ENCODE peak calls at places on chromosome 16, in five cellular contexts. N, X, K, P and E are unnamed samples.

GRCh38 chr16:86466695-86467406 is 43.5 kb upstream of the FOXF1 start:
- DNase-seq in K (no peak), X (no peak), N (peak; percentile 94), P (no peak), E (no peak)

GRCh38 chr16:82072313-82072712 is 37.3 kb downstream of the HSD17B2 start:
- DNase-seq in N (no peak), P (no peak), X (no peak), K (no peak), E (no peak)

GRCh38 chr16:84390131-84390785 is 21.9 kb downstream of the ATP2C2 start:
- DNase-seq in X (no peak), K (no peak), N (no peak), P (no peak), E (no peak)

GRCh38 chr16:74226361-74226979 is 70.1 kb upstream of the PSMD7 start:
- DNase-seq in N (no peak), K (no peak), X (no peak), P (peak; percentile 57), E (peak; percentile 62)

GRCh38 chr16:47460301-47460754 is 535 bp downstream of the ITFG1 start:
- DNase-seq in N (peak; percentile 25), K (no peak), P (no peak), X (no peak), E (no peak)

GRCh38 chr16:56041556-56042140 is 149.6 kb upstream of the GNAO1 start:
- DNase-seq in X (peak; percentile 40), P (peak; percentile 2), N (no peak), K (no peak), E (peak; percentile 10)

GRCh38 chr16:28607116-28607623 is 2.7 kb downstream of the SULT1A1 start:
- DNase-seq in N (no peak), P (no peak), X (no peak), K (peak; percentile 10), E (no peak)

GRCh38 chr16:84448444-84448843 is 56.0 kb downstream of the MEAK7 start:
- DNase-seq in N (no peak), K (no peak), X (no peak), P (no peak), E (no peak)

GRCh38 chr16:8893426-8893825 is 11.3 kb downstream of the LITAFD start:
- DNase-seq in P (no peak), X (no peak), N (no peak), K (no peak), E (no peak)

GRCh38 chr16:60329110-60329509 is 1595.0 kb upstream of the GOT2 start:
- DNase-seq in N (no peak), P (no peak), K (no peak), X (no peak), E (no peak)

GRCh38 chr16:27242868-27243590 is 25.5 kb downstream of the NSMCE1 start:
- DNase-seq in K (no peak), N (peak; percentile 95), P (peak; percentile 73), X (no peak), E (peak; percentile 94)

GRCh38 chr16:83344014-83344413 is 463.8 kb upstream of the HSBP1 start:
- DNase-seq in P (peak; percentile 85), K (no peak), N (peak; percentile 93), X (no peak), E (no peak)

GRCh38 chr16:75256871-75257343 is 5.5 kb upstream of the BCAR1 start:
- DNase-seq in N (no peak), X (no peak), P (peak; percentile 71), K (peak; percentile 17), E (no peak)

GRCh38 chr16:1740234-1740633 is 31.1 kb downstream of the NME3 start:
- DNase-seq in P (no peak), X (no peak), K (no peak), N (no peak), E (no peak)

GRCh38 chr16:75250809-75251279 is 580 bp downstream of the BCAR1 start:
- DNase-seq in K (no peak), X (no peak), P (peak; percentile 78), N (no peak), E (peak; percentile 34)

GRCh38 chr16:4766875-4767628 is at the start of gene ZNF500:
- DNase-seq in K (peak; percentile 98), P (peak; percentile 98), X (peak; percentile 96), N (peak; percentile 88), E (peak; percentile 97)

GRCh38 chr16:27208081-27208692 is 4.9 kb downstream of the KDM8 start:
- DNase-seq in P (no peak), N (no peak), K (no peak), X (no peak), E (no peak)

GRCh38 chr16:70250748-70251650 is 741 bp downstream of the EXOSC6 start:
- DNase-seq in P (peak; percentile 50), N (peak; percentile 39), X (no peak), K (peak; percentile 68), E (peak; percentile 70)

GRCh38 chr16:1823821-1824220 is 2.8 kb downstream of the HAGH start:
- DNase-seq in X (no peak), K (peak; percentile 93), P (peak; percentile 61), N (peak; percentile 34), E (peak; percentile 64)

GRCh38 chr16:1614226-1615102 is 2.3 kb downstream of the CRAMP1 start:
- DNase-seq in X (no peak), N (no peak), P (peak; percentile 81), K (peak; percentile 38), E (peak; percentile 30)

GRCh38 chr16:79776243-79776884 is 175.8 kb upstream of the MAF start:
- DNase-seq in P (peak; percentile 6), X (no peak), N (peak; percentile 43), K (no peak), E (no peak)

DNA sequence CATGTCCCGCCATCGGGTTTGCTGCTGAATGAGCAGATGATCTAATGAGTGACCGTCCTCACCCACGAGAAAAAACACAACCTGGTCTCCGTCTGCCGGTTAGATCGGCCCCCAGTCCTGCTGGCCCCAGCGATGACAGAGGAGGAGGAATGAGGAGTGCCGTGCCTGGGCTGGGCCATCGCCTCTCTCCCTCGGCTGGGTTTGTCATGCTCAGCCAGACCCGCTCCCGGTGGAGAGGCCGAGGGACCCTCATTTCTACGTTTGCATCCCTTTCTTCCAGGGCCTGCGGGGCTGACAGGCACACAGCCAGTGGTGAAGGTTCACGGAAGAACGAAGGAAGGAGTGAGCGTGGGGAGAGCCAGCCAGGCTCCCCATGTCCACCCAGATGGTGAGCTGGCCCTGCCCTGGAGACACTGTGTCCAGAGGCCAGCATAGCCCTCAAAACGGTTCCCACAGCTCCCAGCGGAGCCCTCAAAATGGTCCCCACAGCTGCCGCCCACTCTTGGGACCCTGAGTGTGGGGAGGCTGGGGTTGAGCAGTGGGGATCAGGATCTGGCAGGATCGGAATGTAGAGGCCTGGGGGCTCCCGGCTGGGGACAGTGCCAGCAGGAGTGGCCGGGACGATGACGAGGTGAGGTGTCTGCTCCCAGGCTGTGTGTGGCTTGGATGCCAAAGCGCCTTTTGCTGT is 23.9 kb downstream of the CBFA2T3 start:
- DNase-seq in X (no peak), K (no peak), P (no peak), N (no peak), E (no peak)
- H3K4me1 ChIP-seq in X (peaks cover 10% of the 10 kb centered on the region), K (no peaks in the 10 kb centered on the region), P (peaks cover 4% of the 10 kb centered on the region), N (no peaks in the 10 kb centered on the region), E (no peaks in the 10 kb centered on the region)

DNA sequence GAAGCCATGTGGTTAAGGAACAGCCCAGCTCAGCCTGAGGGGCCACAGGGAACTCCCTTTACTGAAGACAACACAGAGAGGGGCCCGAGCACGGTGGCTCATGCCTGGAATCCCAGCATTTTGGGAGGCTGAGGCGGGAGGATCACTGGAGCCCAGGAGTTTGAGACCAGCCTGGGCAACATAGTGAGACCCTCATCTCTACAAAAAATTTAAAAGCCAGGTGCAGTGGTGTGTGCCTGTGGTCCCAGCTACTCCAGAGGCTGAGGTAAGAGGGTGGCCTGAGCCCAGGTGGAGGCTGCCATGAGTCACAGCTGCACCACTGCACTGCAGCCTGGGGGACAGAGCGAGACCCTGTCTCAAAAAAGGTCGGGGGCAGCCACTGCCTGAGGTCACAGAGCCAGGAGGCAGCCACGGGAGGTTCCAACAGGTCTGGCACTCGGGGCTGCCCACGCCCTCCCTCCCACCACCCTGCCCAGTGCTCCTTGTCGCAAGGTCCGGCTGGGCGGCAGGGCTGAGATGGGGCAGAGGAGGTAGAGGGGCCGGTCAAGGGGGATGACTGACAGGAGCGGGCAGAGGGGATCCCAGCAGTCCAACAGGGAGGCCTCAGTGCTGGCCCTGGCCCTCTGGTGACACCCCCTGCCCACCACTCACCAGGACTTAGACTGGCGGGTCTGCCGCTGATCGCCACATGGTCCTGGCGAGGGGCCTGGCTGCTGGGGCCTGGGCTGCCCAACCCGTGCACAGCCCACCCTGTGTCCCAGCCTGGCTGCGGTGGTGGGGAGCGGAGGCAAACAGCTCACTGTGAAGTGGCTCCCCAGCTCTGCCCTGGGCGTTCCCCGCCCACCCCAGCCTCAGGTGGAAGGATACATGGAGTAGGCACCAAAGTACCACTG is 3.4 kb downstream of the CYBA start:
- DNase-seq in X (no peak), N (no peak), P (no peak), K (no peak), E (no peak)
- H3K4me3 ChIP-seq in X (no peak overlapping the region), N (no peak overlapping the region), P (no peak overlapping the region), K (no peak overlapping the region), E (no peak overlapping the region)

GRCh38 chr16:73056383-73056782 is 8.5 kb upstream of the ZFHX3 start:
- DNase-seq in X (no peak), K (no peak), P (no peak), N (no peak), E (no peak)
- H3K4me1 ChIP-seq in X (no peaks in the 10 kb centered on the region), K (peaks cover 50% of the 10 kb centered on the region), P (peaks cover 45% of the 10 kb centered on the region), N (peaks cover 62% of the 10 kb centered on the region), E (peaks cover 51% of the 10 kb centered on the region)

GRCh38 chr16:50202926-50203624 is 50.0 kb downstream of the TENT4B start:
- DNase-seq in N (peak; percentile 91), K (peak; percentile 51), X (no peak), P (peak; percentile 93), E (peak; percentile 84)
- H3K4me3 ChIP-seq in N (peak overlapping the region; percentile 39), K (peak overlapping the region; percentile 35), X (no peak overlapping the region), P (peak overlapping the region; percentile 66), E (peak overlapping the region; percentile 8)

DNA sequence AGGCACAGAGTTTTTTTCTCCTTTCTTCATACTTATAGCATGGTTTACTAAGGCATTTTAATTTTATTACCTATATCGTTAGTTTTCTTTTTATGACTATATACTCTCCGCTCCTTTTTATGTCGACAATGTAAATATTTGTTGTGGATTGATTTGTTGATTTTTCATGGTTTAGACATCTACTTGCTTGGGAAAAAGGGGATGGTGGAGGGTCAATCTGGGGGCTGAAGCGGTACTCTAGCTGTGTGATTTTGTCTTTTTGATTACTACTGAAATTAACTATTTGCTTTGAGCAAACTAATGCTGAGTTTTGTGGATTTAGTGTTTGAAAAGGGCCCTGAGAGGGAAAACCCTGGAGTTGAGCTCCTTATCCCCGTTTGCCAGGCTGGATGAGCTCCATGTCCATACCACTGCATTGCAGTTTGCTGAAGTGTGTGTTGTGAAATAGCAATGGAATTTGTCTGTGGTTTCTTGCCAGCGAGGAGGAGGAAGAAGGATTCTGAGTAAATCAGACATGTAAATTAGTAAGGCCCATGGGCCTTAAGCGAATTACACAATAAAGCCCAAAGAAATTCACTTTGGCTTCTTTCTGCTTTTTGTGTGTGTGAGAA is 72.0 kb downstream of the FTO start:
- DNase-seq in X (peak; percentile 11), P (peak; percentile 96), K (peak; percentile 68), N (peak; percentile 95), E (peak; percentile 84)
- H3K4me1 ChIP-seq in X (no peaks in the 10 kb centered on the region), P (peaks cover 86% of the 10 kb centered on the region), K (peaks cover 28% of the 10 kb centered on the region), N (peaks cover 26% of the 10 kb centered on the region), E (peaks cover 45% of the 10 kb centered on the region)

GRCh38 chr16:14015461-14015860 is 55.7 kb upstream of the MRTFB start:
- DNase-seq in P (no peak), K (no peak), X (no peak), N (no peak), E (no peak)

GRCh38 chr16:14015017-14015416 is 56.1 kb upstream of the MRTFB start:
- DNase-seq in N (no peak), X (no peak), P (peak; percentile 69), K (no peak), E (no peak)

GRCh38 chr16:14013571-14014283 is 57.4 kb upstream of the MRTFB start:
- DNase-seq in K (peak; percentile 53), X (no peak), N (peak; percentile 83), P (peak; percentile 96), E (peak; percentile 56)

GRCh38 chr16:14013145-14013570 is 58.0 kb upstream of the MRTFB start:
- DNase-seq in K (no peak), N (no peak), X (no peak), P (no peak), E (peak; percentile 31)

GRCh38 chr16:14014284-14014625 is 56.9 kb upstream of the MRTFB start:
- DNase-seq in X (no peak), P (no peak), K (no peak), N (no peak), E (no peak)
- H3K4me3 ChIP-seq in X (no peak overlapping the region), P (peak overlapping the region; percentile 53), K (no peak overlapping the region), N (no peak overlapping the region), E (no peak overlapping the region)